ENCODE peak calls at places on chromosome 4, in five cellular contexts. One of them, this sample, is unnamed.

GRCh38 chr4:71537551-71538065 is 198.8 kb downstream of the SLC4A4 start:
- DNase-seq in H1: no peak
- DNase-seq in K562: no peak
- DNase-seq in HepG2: no peak
- DNase-seq in A549: no peak
- DNase-seq in this sample: no peak

GRCh38 chr4:102586644-102587021 is 85.5 kb downstream of the NFKB1 start:
- DNase-seq in HepG2: no peak
- DNase-seq in K562: no peak
- DNase-seq in H1: no peak
- DNase-seq in A549: no peak
- DNase-seq in this sample: no peak

GRCh38 chr4:167903291-167903721 is 189.0 kb upstream of the ANXA10 start:
- DNase-seq in HepG2: no peak
- DNase-seq in H1: no peak
- DNase-seq in K562: no peak
- DNase-seq in A549: peak; percentile 1
- DNase-seq in this sample: no peak

GRCh38 chr4:86220137-86220536 is 139.7 kb downstream of the MAPK10 start:
- DNase-seq in H1: no peak
- DNase-seq in K562: no peak
- DNase-seq in HepG2: no peak
- DNase-seq in A549: no peak
- DNase-seq in this sample: no peak

GRCh38 chr4:109298279-109299010 is 4.0 kb downstream of the COL25A1 start:
- DNase-seq in HepG2: no peak
- DNase-seq in H1: no peak
- DNase-seq in A549: no peak
- DNase-seq in K562: peak; percentile 36
- DNase-seq in this sample: no peak

GRCh38 chr4:183876268-183876934 is 28.7 kb upstream of the STOX2 start:
- DNase-seq in K562: no peak
- DNase-seq in A549: no peak
- DNase-seq in HepG2: no peak
- DNase-seq in H1: no peak
- DNase-seq in this sample: no peak

GRCh38 chr4:125770814-125771398 is 456.2 kb downstream of the FAT4 start:
- DNase-seq in H1: no peak
- DNase-seq in HepG2: no peak
- DNase-seq in A549: no peak
- DNase-seq in K562: no peak
- DNase-seq in this sample: no peak

GRCh38 chr4:3765271-3766206 is 646 bp upstream of the ADRA2C start:
- DNase-seq in A549: peak; percentile 42
- DNase-seq in H1: peak; percentile 83
- DNase-seq in K562: peak; percentile 53
- DNase-seq in HepG2: peak; percentile 41
- DNase-seq in this sample: peak; percentile 70

GRCh38 chr4:41141910-41142309 is 72.4 kb downstream of the APBB2 start:
- DNase-seq in HepG2: no peak
- DNase-seq in A549: no peak
- DNase-seq in H1: no peak
- DNase-seq in K562: no peak
- DNase-seq in this sample: no peak

GRCh38 chr4:16055937-16056336 is 27.9 kb downstream of the PROM1 start:
- DNase-seq in K562: no peak
- DNase-seq in HepG2: no peak
- DNase-seq in A549: no peak
- DNase-seq in H1: no peak
- DNase-seq in this sample: no peak

GRCh38 chr4:114017120-114017917 is 37.9 kb upstream of the ARSJ start:
- DNase-seq in A549: no peak
- DNase-seq in H1: no peak
- DNase-seq in K562: no peak
- DNase-seq in HepG2: no peak
- DNase-seq in this sample: no peak

GRCh38 chr4:133152801-133153526 is 3.9 kb downstream of the PCDH10 start:
- DNase-seq in K562: no peak
- DNase-seq in H1: peak; percentile 40
- DNase-seq in A549: no peak
- DNase-seq in HepG2: no peak
- DNase-seq in this sample: no peak

GRCh38 chr4:116913451-116913850 is 171.9 kb downstream of the TRAM1L1 start:
- DNase-seq in HepG2: no peak
- DNase-seq in K562: no peak
- DNase-seq in A549: no peak
- DNase-seq in H1: no peak
- DNase-seq in this sample: no peak

GRCh38 chr4:89657931-89658700 is 178.8 kb downstream of the SNCA start:
- DNase-seq in HepG2: peak; percentile 28
- DNase-seq in A549: no peak
- DNase-seq in H1: no peak
- DNase-seq in K562: peak; percentile 4
- DNase-seq in this sample: no peak

GRCh38 chr4:153497091-153497531 is 31.0 kb downstream of the TMEM131L start:
- DNase-seq in K562: peak; percentile 73
- DNase-seq in A549: no peak
- DNase-seq in HepG2: peak; percentile 58
- DNase-seq in H1: peak; percentile 41
- DNase-seq in this sample: no peak

GRCh38 chr4:3193531-3194203 is 55.3 kb upstream of the MSANTD1 start:
- DNase-seq in A549: no peak
- DNase-seq in K562: no peak
- DNase-seq in H1: no peak
- DNase-seq in HepG2: no peak
- DNase-seq in this sample: no peak

GRCh38 chr4:4865705-4866123 is 6.2 kb downstream of the MSX1 start:
- DNase-seq in HepG2: no peak
- DNase-seq in A549: no peak
- DNase-seq in H1: no peak
- DNase-seq in K562: no peak
- DNase-seq in this sample: no peak

GRCh38 chr4:101114936-101115372 is 232.4 kb downstream of the PPP3CA start:
- DNase-seq in H1: no peak
- DNase-seq in A549: no peak
- DNase-seq in HepG2: peak; percentile 99
- DNase-seq in K562: no peak
- DNase-seq in this sample: no peak

GRCh38 chr4:110624904-110625494 is 2.1 kb upstream of the PITX2 start:
- DNase-seq in HepG2: no peak
- DNase-seq in H1: no peak
- DNase-seq in A549: no peak
- DNase-seq in K562: no peak
- DNase-seq in this sample: no peak

GRCh38 chr4:113607147-113607720 is 154.3 kb downstream of the CAMK2D start:
- DNase-seq in H1: no peak
- DNase-seq in HepG2: no peak
- DNase-seq in K562: no peak
- DNase-seq in A549: no peak
- DNase-seq in this sample: no peak

GRCh38 chr4:156711196-156711590 is 260.4 kb downstream of the PDGFC start:
- DNase-seq in H1: no peak
- DNase-seq in A549: no peak
- DNase-seq in K562: no peak
- DNase-seq in HepG2: no peak
- DNase-seq in this sample: no peak

GRCh38 chr4:13478707-13479106 is 5.4 kb downstream of the RAB28 start:
- DNase-seq in HepG2: no peak
- DNase-seq in K562: no peak
- DNase-seq in H1: no peak
- DNase-seq in A549: no peak
- DNase-seq in this sample: no peak

GRCh38 chr4:173528378-173529321 is 1.4 kb downstream of the HAND2 start:
- DNase-seq in HepG2: no peak
- DNase-seq in K562: peak; percentile 44
- DNase-seq in A549: no peak
- DNase-seq in H1: peak; percentile 80
- DNase-seq in this sample: peak; percentile 49

GRCh38 chr4:117654064-117654463 is 380.2 kb upstream of the NDST3 start:
- DNase-seq in H1: no peak
- DNase-seq in HepG2: no peak
- DNase-seq in K562: no peak
- DNase-seq in A549: no peak
- DNase-seq in this sample: no peak

GRCh38 chr4:182855877-182856276 is 61.3 kb downstream of the DCTD start:
- DNase-seq in HepG2: no peak
- DNase-seq in A549: no peak
- DNase-seq in H1: no peak
- DNase-seq in K562: no peak
- DNase-seq in this sample: no peak

GRCh38 chr4:169246957-169247396 is 23.8 kb downstream of the SH3RF1 start:
- DNase-seq in K562: no peak
- DNase-seq in HepG2: no peak
- DNase-seq in A549: no peak
- DNase-seq in H1: no peak
- DNase-seq in this sample: no peak
- TF ChIP-seq USF2 in K562: no peak
- TF ChIP-seq USF2 in HepG2: no peak
- TF ChIP-seq USF2 in A549: no peak
- TF ChIP-seq USF2 in H1: no peak
- TF ChIP-seq USF2 in this sample: no peak

GRCh38 chr4:7070729-7071511 is 3.1 kb upstream of the GRPEL1 start:
- DNase-seq in HepG2: peak; percentile 68
- DNase-seq in K562: peak; percentile 87
- DNase-seq in H1: peak; percentile 98
- DNase-seq in A549: peak; percentile 56
- DNase-seq in this sample: peak; percentile 95

GRCh38 chr4:7067523-7068278 is at the start of gene GRPEL1:
- DNase-seq in HepG2: peak; percentile 99
- DNase-seq in A549: peak; percentile 83
- DNase-seq in K562: peak; percentile 99
- DNase-seq in H1: no peak
- DNase-seq in this sample: peak; percentile 100

GRCh38 chr4:7067147-7067522 is 729 bp downstream of the GRPEL1 start:
- DNase-seq in HepG2: peak; percentile 40
- DNase-seq in K562: peak; percentile 45
- DNase-seq in A549: no peak
- DNase-seq in H1: no peak
- DNase-seq in this sample: no peak

GRCh38 chr4:7068279-7068842 is 497 bp upstream of the GRPEL1 start:
- DNase-seq in H1: peak; percentile 99
- DNase-seq in HepG2: no peak
- DNase-seq in K562: no peak
- DNase-seq in A549: no peak
- DNase-seq in this sample: no peak

GRCh38 chr4:7068883-7069282 is 1.0 kb upstream of the GRPEL1 start:
- DNase-seq in H1: peak; percentile 60
- DNase-seq in A549: no peak
- DNase-seq in K562: peak; percentile 65
- DNase-seq in HepG2: no peak
- DNase-seq in this sample: peak; percentile 58
- TF ChIP-seq JUN in H1: no peak
- TF ChIP-seq JUN in A549: no peak
- TF ChIP-seq JUN in K562: no peak
- TF ChIP-seq JUN in HepG2: no peak
- TF ChIP-seq JUN in this sample: no peak

GRCh38 chr4:28724239-28724638 is 1863.6 kb downstream of the STIM2 start:
- DNase-seq in K562: no peak
- DNase-seq in HepG2: no peak
- DNase-seq in H1: no peak
- DNase-seq in A549: no peak
- DNase-seq in this sample: no peak
- TF ChIP-seq USF2 in K562: no peak
- TF ChIP-seq USF2 in HepG2: no peak
- TF ChIP-seq USF2 in H1: no peak
- TF ChIP-seq USF2 in A549: no peak
- TF ChIP-seq USF2 in this sample: no peak

GRCh38 chr4:82745173-82745842 is 53.3 kb downstream of the SCD5 start:
- DNase-seq in HepG2: no peak
- DNase-seq in K562: no peak
- DNase-seq in H1: no peak
- DNase-seq in A549: no peak
- DNase-seq in this sample: peak; percentile 29
- TF ChIP-seq JUN in HepG2: no peak
- TF ChIP-seq JUN in K562: no peak
- TF ChIP-seq JUN in H1: no peak
- TF ChIP-seq JUN in A549: no peak
- TF ChIP-seq JUN in this sample: no peak

DNA sequence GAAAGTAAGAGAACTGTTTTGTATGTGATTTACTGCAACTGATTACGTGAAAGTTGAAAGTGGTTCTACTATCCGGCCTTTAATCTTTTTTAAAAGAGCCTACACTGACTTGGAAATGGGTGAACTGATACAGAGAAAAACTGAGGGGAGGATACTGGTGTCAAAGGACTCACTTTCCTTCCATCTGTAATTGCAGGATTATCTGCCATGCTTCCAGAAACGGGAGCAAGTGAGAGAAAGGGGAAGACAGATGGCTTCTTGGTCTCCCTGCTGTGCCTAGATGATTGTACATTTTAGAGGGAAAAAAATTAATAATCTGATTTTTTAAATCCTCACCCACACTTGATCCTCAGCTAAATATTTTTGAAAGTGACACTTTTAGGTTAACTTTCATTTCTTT is 88.3 kb upstream of the GRID2 start:
- DNase-seq in K562: no peak
- DNase-seq in HepG2: no peak
- DNase-seq in H1: no peak
- DNase-seq in A549: no peak
- DNase-seq in this sample: no peak
- TF ChIP-seq USF2 in K562: no peak
- TF ChIP-seq USF2 in HepG2: no peak
- TF ChIP-seq USF2 in H1: no peak
- TF ChIP-seq USF2 in A549: no peak
- TF ChIP-seq USF2 in this sample: no peak

DNA sequence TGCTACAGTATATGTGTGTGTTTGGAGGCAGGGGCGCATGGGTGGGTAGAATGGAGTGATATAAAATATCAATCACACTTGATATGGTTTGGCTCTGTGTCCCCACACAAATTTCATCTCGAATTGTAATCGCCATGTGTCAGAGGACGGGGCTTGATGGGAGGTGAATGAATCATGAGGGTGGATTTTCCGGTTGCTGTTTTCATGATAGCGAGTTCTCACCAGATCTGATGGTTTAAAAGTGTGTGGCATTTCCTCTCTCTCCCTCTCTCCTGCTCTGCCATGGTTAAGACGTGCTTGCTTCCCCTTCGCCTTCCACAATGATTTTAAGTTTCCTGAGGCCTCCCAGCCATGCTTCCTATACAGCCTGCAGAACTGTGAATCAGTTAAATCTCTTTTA is 14.8 kb downstream of the SOWAHB start:
- DNase-seq in H1: no peak
- DNase-seq in HepG2: no peak
- DNase-seq in K562: no peak
- DNase-seq in A549: no peak
- DNase-seq in this sample: no peak
- TF ChIP-seq JUN in H1: no peak
- TF ChIP-seq JUN in HepG2: no peak
- TF ChIP-seq JUN in K562: no peak
- TF ChIP-seq JUN in A549: no peak
- TF ChIP-seq JUN in this sample: no peak